ENCODE peak calls at places on chromosome 17, in eight cellular contexts. T is neural crest cell, I is neuronal stem cell, M is A549, E is ELR, D is NCI-H2171, P is progenitor cell of endocrine pancreas, O is posterior cingulate gyrus. C is an unnamed sample.

GRCh38 chr17:27513849-27514248 is 57.6 kb downstream of the KSR1 start:
- DNase-seq in T (no peak), I (no peak), M (no peak), E (no peak), D (no peak), P (no peak), O (no peak), C (no peak)

GRCh38 chr17:12973496-12974318 is 44.1 kb downstream of the ELAC2 start:
- DNase-seq in T (peak), I (no peak), M (no peak), E (no peak), D (no peak), P (no peak), O (no peak), C (peak)

GRCh38 chr17:16973760-16974540 is 2.0 kb upstream of the TNFRSF13B start:
- DNase-seq in T (no peak), I (no peak), M (no peak), E (no peak), D (no peak), P (no peak), O (no peak), C (no peak)

GRCh38 chr17:49942918-49943317 is 26.1 kb upstream of the DLX4 start:
- DNase-seq in T (no peak), I (no peak), M (no peak), E (no peak), D (no peak), P (no peak), O (no peak), C (no peak)

GRCh38 chr17:39147221-39148185 is 3.9 kb downstream of the PLXDC1 start:
- DNase-seq in T (no peak), I (no peak), M (no peak), E (no peak), D (no peak), P (no peak), O (no peak), C (no peak)

GRCh38 chr17:57004944-57005579 is 27.1 kb downstream of the SCPEP1 start:
- DNase-seq in T (no peak), I (no peak), M (peak), E (no peak), D (no peak), P (no peak), O (no peak), C (no peak)

GRCh38 chr17:2511138-2511461 is 588 bp downstream of the METTL16 start:
- DNase-seq in T (no peak), I (no peak), M (no peak), E (no peak), D (no peak), P (no peak), O (no peak), C (no peak)

GRCh38 chr17:48262982-48263586 is 155.5 kb downstream of the SNX11 start:
- DNase-seq in T (no peak), I (no peak), M (peak), E (peak), D (no peak), P (no peak), O (no peak), C (no peak)

GRCh38 chr17:19339341-19339815 is 23.1 kb downstream of the B9D1 start:
- DNase-seq in T (no peak), I (no peak), M (no peak), E (no peak), D (no peak), P (no peak), O (no peak), C (no peak)

GRCh38 chr17:66281671-66282369 is 20.6 kb upstream of the PRKCA start:
- DNase-seq in T (no peak), I (no peak), M (peak), E (no peak), D (no peak), P (no peak), O (no peak), C (no peak)

GRCh38 chr17:40466298-40466971 is 23.2 kb downstream of the IGFBP4 start:
- DNase-seq in T (no peak), I (no peak), M (peak), E (no peak), D (no peak), P (no peak), O (no peak), C (no peak)

GRCh38 chr17:77320501-77321256 is 179.9 kb downstream of the SEC14L1 start:
- DNase-seq in T (no peak), I (no peak), M (peak), E (peak), D (no peak), P (no peak), O (peak), C (peak)

GRCh38 chr17:42653179-42654124 is 5.6 kb upstream of the TUBG2 start:
- DNase-seq in T (no peak), I (no peak), M (no peak), E (peak), D (no peak), P (no peak), O (peak), C (no peak)

GRCh38 chr17:71500761-71501555 is 619.9 kb upstream of the SOX9 start:
- DNase-seq in T (no peak), I (no peak), M (no peak), E (peak), D (peak), P (no peak), O (no peak), C (no peak)

GRCh38 chr17:193841-194806 is 12.7 kb upstream of the DOC2B start:
- DNase-seq in T (no peak), I (no peak), M (no peak), E (no peak), D (peak), P (no peak), O (no peak), C (peak)